ENCODE peak calls at places on chromosome 9, in four cellular contexts. S is endothelial cell of umbilical vein, J is GM12878, W is upper lobe of left lung. E is an unnamed sample.

GRCh38 chr9:74172874-74173273 is 324.3 kb upstream of the RORB start:
- DNase-seq in S (no peak), J (peak), W (no peak), E (peak)

GRCh38 chr9:109556061-109556460 is 58.0 kb upstream of the PTPN3 start:
- DNase-seq in S (no peak), J (no peak), W (no peak), E (no peak)

GRCh38 chr9:118961857-118962256 is 407.4 kb downstream of the BRINP1 start:
- DNase-seq in S (no peak), J (no peak), W (no peak), E (no peak)

GRCh38 chr9:136531186-136531903 is 14.5 kb downstream of the NOTCH1 start:
- DNase-seq in S (no peak), J (no peak), W (no peak), E (no peak)

GRCh38 chr9:137148242-137148641 is 9.3 kb downstream of the GRIN1 start:
- DNase-seq in S (no peak), J (no peak), W (peak), E (no peak)

GRCh38 chr9:5869315-5870019 is 21.2 kb upstream of the MLANA start:
- DNase-seq in S (no peak), J (no peak), W (no peak), E (peak)

GRCh38 chr9:126947529-126947928 is 32.9 kb downstream of the RALGPS1 start:
- DNase-seq in S (no peak), J (no peak), W (no peak), E (no peak)

GRCh38 chr9:104831681-104832080 is 67.8 kb downstream of the NIPSNAP3B start:
- DNase-seq in S (no peak), J (no peak), W (no peak), E (no peak)

GRCh38 chr9:25681270-25681669 is 3.0 kb upstream of the TUSC1 start:
- DNase-seq in S (no peak), J (no peak), W (no peak), E (no peak)

GRCh38 chr9:134284273-134284672 is 42.0 kb upstream of the RXRA start:
- DNase-seq in S (no peak), J (no peak), W (no peak), E (no peak)

GRCh38 chr9:21326526-21327139 is 8.6 kb downstream of the KLHL9 start:
- DNase-seq in S (peak), J (peak), W (no peak), E (peak)

GRCh38 chr9:123353984-123354591 is 1.9 kb upstream of the CRB2 start:
- DNase-seq in S (peak), J (no peak), W (peak), E (peak)

GRCh38 chr9:93108301-93109041 is 12.5 kb downstream of the CARD19 start:
- DNase-seq in S (no peak), J (no peak), W (peak), E (no peak)

GRCh38 chr9:17614929-17615328 is 36.1 kb downstream of the SH3GL2 start:
- DNase-seq in S (no peak), J (no peak), W (no peak), E (no peak)

GRCh38 chr9:94576131-94576530 is 17.5 kb downstream of the FBP2 start:
- DNase-seq in S (no peak), J (no peak), W (no peak), E (no peak)
- TF ChIP-seq POLR2AphosphoS5 in S (no peak), J (no peak), W (no peak), E (no peak)

DNA sequence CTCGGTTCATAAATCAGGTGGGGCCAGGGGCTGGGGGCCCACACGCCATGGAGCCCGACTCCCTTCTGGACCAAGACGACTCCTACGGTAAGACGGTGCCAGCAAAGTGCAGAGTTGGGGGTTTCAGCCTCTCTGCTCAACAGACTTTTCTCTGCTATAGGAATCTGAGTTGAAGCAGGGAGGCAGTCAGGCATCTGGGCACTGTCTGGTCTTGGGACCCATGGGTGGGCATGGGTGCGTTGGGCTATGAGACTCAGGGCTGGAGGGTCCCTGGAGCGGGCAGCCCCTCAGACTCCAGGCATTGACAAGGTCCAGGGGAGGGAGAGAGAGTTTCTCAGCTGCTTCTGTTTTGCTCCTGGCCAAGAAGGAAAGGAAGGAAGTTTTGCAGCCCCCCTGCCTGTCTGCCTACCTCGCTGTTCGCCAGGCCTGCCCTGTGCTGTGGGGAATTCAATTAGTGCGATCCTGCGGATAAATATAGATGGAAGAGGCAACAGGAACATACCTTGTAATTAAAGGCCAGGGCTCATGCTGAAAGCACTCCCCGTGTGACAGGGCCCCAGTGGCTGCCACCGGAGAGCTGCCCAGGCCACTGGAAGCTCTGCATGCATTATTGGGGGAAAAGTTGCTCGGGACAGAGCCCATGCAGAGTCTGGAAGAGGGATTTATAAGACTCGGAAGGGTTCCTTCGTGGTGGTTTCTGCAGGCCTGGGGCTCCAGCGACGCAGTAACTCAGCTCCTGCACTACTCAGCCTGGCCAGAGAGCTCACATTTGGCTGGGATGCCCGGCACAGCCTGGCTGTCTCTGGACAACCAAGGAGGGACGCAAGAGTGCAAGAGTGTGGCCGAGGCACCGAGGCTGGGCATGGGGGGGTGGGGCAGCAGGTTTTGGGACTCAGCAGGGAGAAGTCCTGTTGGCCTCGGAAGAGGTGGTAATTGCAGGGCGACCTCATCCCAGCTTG is 67.8 kb upstream of the GGTA1 start:
- DNase-seq in S (peak), J (no peak), W (no peak), E (no peak)
- TF ChIP-seq POLR2A in S (no peak), J (no peak), W (no peak), E (no peak)

GRCh38 chr9:77985996-77986395 is 45.6 kb downstream of the GNAQ start:
- DNase-seq in S (no peak), J (no peak), W (no peak), E (no peak)

GRCh38 chr9:77987880-77988525 is 43.6 kb downstream of the GNAQ start:
- DNase-seq in S (peak), J (no peak), W (no peak), E (no peak)

GRCh38 chr9:77989437-77989836 is 42.2 kb downstream of the GNAQ start:
- DNase-seq in S (no peak), J (no peak), W (no peak), E (no peak)

GRCh38 chr9:77989909-77990308 is 41.7 kb downstream of the GNAQ start:
- DNase-seq in S (no peak), J (no peak), W (no peak), E (no peak)

DNA sequence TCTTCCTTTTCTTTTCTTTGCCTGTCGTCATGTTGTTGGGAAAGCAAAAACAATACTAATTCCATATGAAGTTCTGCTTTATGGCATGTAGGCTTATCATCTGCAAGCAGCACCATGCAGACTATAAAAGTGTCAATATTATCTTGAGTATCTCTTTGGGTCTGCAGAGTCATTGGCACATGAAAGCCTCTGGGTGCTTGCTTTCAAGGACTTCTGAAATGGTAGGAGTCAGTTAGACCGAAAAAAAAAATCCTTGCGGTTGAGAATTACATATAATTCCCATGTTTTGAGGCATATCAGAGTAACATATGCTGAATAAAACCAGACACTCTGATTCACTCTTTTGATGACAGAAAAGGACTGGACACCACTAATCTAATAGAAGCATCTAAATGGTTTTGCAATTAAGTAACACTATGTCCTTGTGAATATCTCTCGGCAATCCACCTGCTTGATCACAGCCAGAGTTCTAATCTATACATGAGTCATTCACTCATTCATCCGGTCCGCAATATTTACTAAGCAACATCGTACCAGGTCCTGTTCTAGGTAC is 44.4 kb downstream of the GNAQ start:
- DNase-seq in S (no peak), J (no peak), W (no peak), E (no peak)
- TF ChIP-seq POLR2AphosphoS5 in S (no peak), J (no peak), W (no peak), E (no peak)

GRCh38 chr9:14346826-14347407 is 33.0 kb upstream of the NFIB start:
- DNase-seq in S (no peak), J (no peak), W (peak), E (no peak)

GRCh38 chr9:14348241-14349140 is 34.5 kb upstream of the NFIB start:
- DNase-seq in S (peak), J (no peak), W (peak), E (no peak)

GRCh38 chr9:14346301-14346721 is 32.4 kb upstream of the NFIB start:
- DNase-seq in S (no peak), J (no peak), W (peak), E (no peak)

GRCh38 chr9:14349141-14349817 is 35.3 kb upstream of the NFIB start:
- DNase-seq in S (peak), J (no peak), W (no peak), E (no peak)

GRCh38 chr9:14347408-14348224 is 33.7 kb upstream of the NFIB start:
- DNase-seq in S (peak), J (no peak), W (peak), E (no peak)
- TF ChIP-seq POLR2A in S (peak), J (no peak), W (no peak), E (no peak)

E was measured in GM12891.